ENCODE peak calls at places on chromosomes 3 and 15, in eight cellular contexts. B, K, I, D, W, Q, L and A are unnamed samples.

GRCh38 chr15:60649845-60650548 is 171.1 kb upstream of the ICE2 start:
- DNase-seq in B (no peak), K (no peak), I (no peak), D (no peak), W (no peak), Q (peak; percentile 37), L (no peak), A (no peak)

GRCh38 chr15:59176653-59177444 is 29.8 kb upstream of the LDHAL6B start:
- DNase-seq in B (no peak), K (no peak), I (no peak), D (no peak), W (no peak), Q (no peak), L (no peak), A (no peak)

GRCh38 chr3:171443211-171443957 is 16.8 kb downstream of the TNIK start:
- DNase-seq in B (no peak), K (no peak), I (no peak), D (no peak), W (no peak), Q (peak; percentile 42), L (no peak), A (no peak)

GRCh38 chr3:120203016-120203415 is 82.0 kb downstream of the GPR156 start:
- DNase-seq in B (no peak), K (no peak), I (peak; percentile 56), D (peak; percentile 68), W (no peak), Q (peak; percentile 78), L (no peak), A (peak; percentile 89)

GRCh38 chr3:18047052-18047451 is 304.6 kb upstream of the TBC1D5 start:
- DNase-seq in B (no peak), K (no peak), I (no peak), D (no peak), W (no peak), Q (no peak), L (no peak), A (no peak)

GRCh38 chr3:16063603-16064002 is 110.9 kb upstream of the GALNT15 start:
- DNase-seq in B (no peak), K (no peak), I (no peak), D (peak; percentile 76), W (no peak), Q (no peak), L (no peak), A (no peak)

GRCh38 chr15:31456329-31457060 is 129.9 kb downstream of the KLF13 start:
- DNase-seq in B (no peak), K (no peak), I (peak; percentile 9), D (no peak), W (no peak), Q (no peak), L (no peak), A (peak; percentile 30)

GRCh38 chr3:184176377-184177330 is 2.0 kb downstream of the AP2M1 start:
- DNase-seq in B (peak; percentile 77), K (peak; percentile 77), I (peak; percentile 71), D (peak; percentile 87), W (peak; percentile 75), Q (peak; percentile 96), L (peak; percentile 75), A (peak; percentile 91)

GRCh38 chr3:25403890-25404460 is 24.1 kb upstream of the RARB start:
- DNase-seq in B (no peak), K (no peak), I (no peak), D (no peak), W (no peak), Q (no peak), L (no peak), A (no peak)

GRCh38 chr3:106643684-106644161 is 733.5 kb upstream of the CCDC54 start:
- DNase-seq in B (no peak), K (no peak), I (no peak), D (no peak), W (no peak), Q (no peak), L (no peak), A (no peak)

GRCh38 chr15:70526221-70526973 is 237.0 kb downstream of the UACA start:
- DNase-seq in B (peak; percentile 69), K (no peak), I (no peak), D (no peak), W (peak; percentile 45), Q (peak; percentile 31), L (no peak), A (peak; percentile 23)

GRCh38 chr3:169861871-169862270 is 7.9 kb downstream of the LRRC31 start:
- DNase-seq in B (no peak), K (no peak), I (no peak), D (no peak), W (no peak), Q (no peak), L (no peak), A (no peak)

GRCh38 chr15:39124925-39125625 is 455.8 kb upstream of the THBS1 start:
- DNase-seq in B (no peak), K (no peak), I (no peak), D (no peak), W (no peak), Q (peak; percentile 68), L (no peak), A (no peak)

GRCh38 chr3:168546707-168547106 is 451.0 kb upstream of the GOLIM4 start:
- DNase-seq in B (no peak), K (no peak), I (no peak), D (no peak), W (no peak), Q (no peak), L (no peak), A (no peak)

GRCh38 chr3:128095222-128095703 is 28.3 kb downstream of the RUVBL1 start:
- DNase-seq in B (peak; percentile 71), K (peak; percentile 88), I (peak; percentile 72), D (peak; percentile 86), W (peak; percentile 32), Q (peak; percentile 83), L (peak; percentile 72), A (peak; percentile 94)

GRCh38 chr15:33243869-33244268 is 49.4 kb upstream of the FMN1 start:
- DNase-seq in B (peak; percentile 86), K (no peak), I (no peak), D (no peak), W (no peak), Q (peak; percentile 44), L (no peak), A (no peak)

GRCh38 chr3:111252795-111253194 is 181.2 kb downstream of the NECTIN3 start:
- DNase-seq in B (peak; percentile 56), K (no peak), I (no peak), D (no peak), W (no peak), Q (peak; percentile 51), L (no peak), A (peak; percentile 38)

GRCh38 chr3:70615286-70615685 is 302.8 kb upstream of the MDFIC2 start:
- DNase-seq in B (no peak), K (no peak), I (no peak), D (no peak), W (no peak), Q (no peak), L (no peak), A (no peak)

GRCh38 chr3:6799264-6799915 is 61.5 kb upstream of the GRM7 start:
- DNase-seq in B (peak; percentile 41), K (no peak), I (no peak), D (no peak), W (peak; percentile 19), Q (no peak), L (no peak), A (peak; percentile 46)

GRCh38 chr3:50428007-50428633 is 68.8 kb upstream of the TMEM115 start:
- DNase-seq in B (peak; percentile 11), K (no peak), I (no peak), D (no peak), W (no peak), Q (no peak), L (no peak), A (no peak)

GRCh38 chr3:46928297-46928696 is 48.2 kb downstream of the CCDC12 start:
- DNase-seq in B (no peak), K (no peak), I (no peak), D (no peak), W (no peak), Q (no peak), L (no peak), A (no peak)
- H3K4me1 ChIP-seq in B (peaks cover 77% of the 10 kb centered on the region), K (peaks cover 99% of the 10 kb centered on the region), I (peaks cover 32% of the 10 kb centered on the region), D (no peaks in the 10 kb centered on the region), W (peaks cover 34% of the 10 kb centered on the region), Q (peaks cover 26% of the 10 kb centered on the region), L (peaks cover 32% of the 10 kb centered on the region), A (peaks cover 93% of the 10 kb centered on the region)

DNA sequence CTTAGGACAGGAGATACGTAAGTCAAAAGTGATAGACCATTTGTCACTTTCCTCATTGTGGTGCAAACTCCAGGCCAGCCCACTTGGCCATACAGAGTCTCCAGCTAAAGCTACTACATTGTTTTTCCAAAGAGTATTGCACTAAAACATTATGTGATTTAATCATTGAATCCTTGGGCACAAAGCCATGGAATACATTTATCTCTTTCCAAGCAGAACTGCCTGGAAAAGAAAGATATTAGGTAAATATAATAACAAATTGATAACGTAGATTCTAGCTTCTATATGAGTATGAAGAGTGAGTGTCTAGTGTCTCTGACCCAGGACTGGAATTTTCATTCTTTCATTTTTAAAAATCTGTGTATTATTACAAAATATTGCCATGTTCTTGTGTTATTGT is 863.7 kb upstream of the SEMA6D start:
- DNase-seq in B (no peak), K (no peak), I (no peak), D (no peak), W (no peak), Q (no peak), L (no peak), A (no peak)
- H3K27ac ChIP-seq in B (no peak overlapping the region), K (no peak overlapping the region), I (no peak overlapping the region), D (no peak overlapping the region), W (no peak overlapping the region), Q (no peak overlapping the region), L (no peak overlapping the region), A (no peak overlapping the region)

DNA sequence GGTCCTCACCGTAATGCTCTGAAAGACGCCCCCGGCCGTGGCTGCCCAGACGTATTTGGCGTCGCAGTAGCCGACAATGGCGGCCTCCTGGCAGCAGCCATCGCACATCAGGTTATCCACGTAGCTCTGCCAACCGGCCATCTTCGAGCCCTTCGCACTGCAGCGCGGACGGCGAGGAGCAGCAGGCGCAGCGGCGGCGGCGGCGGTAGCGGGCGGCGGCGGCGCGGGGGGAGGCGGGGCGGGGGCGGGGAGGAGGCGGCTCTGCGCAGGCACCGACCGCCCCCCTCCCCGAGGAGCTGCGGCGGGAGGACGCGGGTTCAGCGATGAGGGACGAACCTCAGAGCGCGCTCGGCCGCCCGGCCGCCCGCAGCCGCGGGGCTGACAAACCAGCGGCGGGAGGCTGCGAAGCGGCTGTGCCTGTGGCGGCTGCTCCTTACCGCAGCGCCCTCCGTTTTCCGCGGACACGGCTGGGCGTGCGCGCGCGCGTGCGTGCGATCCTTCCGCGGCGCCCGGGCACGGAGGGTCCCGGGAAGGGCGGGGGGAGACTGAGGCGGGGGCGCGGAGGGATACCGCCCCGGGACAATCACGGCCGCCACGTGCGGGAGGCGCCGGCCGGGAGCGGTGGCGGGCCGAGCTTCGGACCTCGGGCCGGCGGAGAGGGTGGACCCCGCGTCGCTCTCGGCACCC is at the start of gene PFN2:
- DNase-seq in B (peak; percentile 91), K (peak; percentile 85), I (peak; percentile 65), D (peak; percentile 84), W (peak; percentile 37), Q (peak; percentile 73), L (peak; percentile 88), A (peak; percentile 66)
- TF ChIP-seq POLR2A in B (peak; percentile 48), K (no peak), I (no peak), D (no peak), W (no peak), Q (peak; percentile 79), L (peak; percentile 25), A (peak; percentile 56)

DNA sequence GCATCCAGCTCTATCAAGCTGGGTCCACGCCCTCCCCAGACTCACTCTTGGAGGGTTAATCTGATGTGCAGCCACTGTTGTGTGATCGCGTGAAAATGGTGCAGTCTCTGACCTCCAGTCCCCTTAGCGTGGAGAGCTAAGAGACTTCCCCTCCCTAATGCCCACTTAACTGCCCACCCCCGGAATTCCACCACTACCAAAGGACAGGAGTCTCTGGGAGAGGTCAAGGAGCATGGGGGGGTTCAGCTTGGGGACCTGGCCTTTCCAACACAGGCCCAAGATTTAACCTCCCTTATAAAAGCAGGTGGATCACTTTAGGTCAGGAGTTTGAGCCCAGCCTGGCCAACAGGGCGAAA is 48.8 kb downstream of the CCDC12 start:
- DNase-seq in B (no peak), K (no peak), I (no peak), D (no peak), W (no peak), Q (no peak), L (no peak), A (no peak)
- H3K4me1 ChIP-seq in B (peaks cover 71% of the 10 kb centered on the region), K (peaks cover 95% of the 10 kb centered on the region), I (peaks cover 26% of the 10 kb centered on the region), D (no peaks in the 10 kb centered on the region), W (peaks cover 28% of the 10 kb centered on the region), Q (peaks cover 26% of the 10 kb centered on the region), L (peaks cover 27% of the 10 kb centered on the region), A (peaks cover 58% of the 10 kb centered on the region)